ENCODE peak calls at places on chromosomes 13 and 19, in ten cellular contexts. One of them, this sample, is unnamed.

GRCh38 chr13:100434010-100434763 is 154.4 kb downstream of the GGACT start:
- DNase-seq in erythroblast: no peak
- DNase-seq in AML-193: no peak
- DNase-seq in NB4: no peak
- DNase-seq in HEK293T: no peak
- DNase-seq in mucosa of descending colon: no peak
- DNase-seq in foreskin fibroblast: peak; percentile 54
- DNase-seq in NCI-H1417: no peak
- DNase-seq in non-pigmented ciliary epithelial cell: peak; percentile 24
- DNase-seq in sigmoid colon: no peak
- DNase-seq in this sample: no peak

GRCh38 chr19:29665215-29665825 is at the start of gene PLEKHF1:
- DNase-seq in foreskin fibroblast: peak; percentile 80
- DNase-seq in NCI-H1417: peak; percentile 81
- DNase-seq in sigmoid colon: peak; percentile 95
- DNase-seq in non-pigmented ciliary epithelial cell: no peak
- DNase-seq in erythroblast: peak; percentile 90
- DNase-seq in AML-193: peak; percentile 67
- DNase-seq in HEK293T: peak; percentile 91
- DNase-seq in NB4: peak; percentile 81
- DNase-seq in mucosa of descending colon: peak; percentile 94
- DNase-seq in this sample: peak; percentile 96

GRCh38 chr19:30222993-30223865 is 149.0 kb upstream of the ZNF536 start:
- DNase-seq in non-pigmented ciliary epithelial cell: no peak
- DNase-seq in mucosa of descending colon: no peak
- DNase-seq in NB4: no peak
- DNase-seq in erythroblast: no peak
- DNase-seq in sigmoid colon: peak; percentile 48
- DNase-seq in AML-193: no peak
- DNase-seq in HEK293T: no peak
- DNase-seq in NCI-H1417: no peak
- DNase-seq in foreskin fibroblast: no peak
- DNase-seq in this sample: no peak

GRCh38 chr13:25678398-25678797 is 306.6 kb downstream of the ATP8A2 start:
- DNase-seq in non-pigmented ciliary epithelial cell: no peak
- DNase-seq in erythroblast: no peak
- DNase-seq in AML-193: no peak
- DNase-seq in mucosa of descending colon: no peak
- DNase-seq in NCI-H1417: no peak
- DNase-seq in HEK293T: no peak
- DNase-seq in foreskin fibroblast: no peak
- DNase-seq in sigmoid colon: no peak
- DNase-seq in NB4: peak; percentile 8
- DNase-seq in this sample: no peak

GRCh38 chr13:40389081-40389641 is 277.3 kb downstream of the FOXO1 start:
- DNase-seq in NCI-H1417: no peak
- DNase-seq in foreskin fibroblast: no peak
- DNase-seq in erythroblast: no peak
- DNase-seq in non-pigmented ciliary epithelial cell: no peak
- DNase-seq in mucosa of descending colon: no peak
- DNase-seq in HEK293T: no peak
- DNase-seq in AML-193: no peak
- DNase-seq in sigmoid colon: no peak
- DNase-seq in NB4: peak; percentile 66
- DNase-seq in this sample: no peak

GRCh38 chr19:40279120-40279551 is 6.0 kb downstream of the AKT2 start:
- DNase-seq in mucosa of descending colon: peak; percentile 65
- DNase-seq in AML-193: no peak
- DNase-seq in NCI-H1417: no peak
- DNase-seq in foreskin fibroblast: peak; percentile 65
- DNase-seq in non-pigmented ciliary epithelial cell: no peak
- DNase-seq in HEK293T: no peak
- DNase-seq in erythroblast: peak; percentile 10
- DNase-seq in sigmoid colon: peak; percentile 87
- DNase-seq in NB4: no peak
- DNase-seq in this sample: peak; percentile 87

GRCh38 chr19:38228491-38229439 is 4.7 kb upstream of the DPF1 start:
- DNase-seq in HEK293T: no peak
- DNase-seq in erythroblast: no peak
- DNase-seq in AML-193: no peak
- DNase-seq in foreskin fibroblast: no peak
- DNase-seq in NB4: no peak
- DNase-seq in non-pigmented ciliary epithelial cell: no peak
- DNase-seq in sigmoid colon: no peak
- DNase-seq in NCI-H1417: peak; percentile 70
- DNase-seq in mucosa of descending colon: no peak
- DNase-seq in this sample: no peak

GRCh38 chr13:66618702-66619101 is 611.4 kb downstream of the PCDH9 start:
- DNase-seq in NCI-H1417: no peak
- DNase-seq in AML-193: peak; percentile 3
- DNase-seq in NB4: peak; percentile 3
- DNase-seq in mucosa of descending colon: no peak
- DNase-seq in erythroblast: no peak
- DNase-seq in foreskin fibroblast: peak; percentile 23
- DNase-seq in non-pigmented ciliary epithelial cell: peak; percentile 28
- DNase-seq in sigmoid colon: no peak
- DNase-seq in HEK293T: peak; percentile 87
- DNase-seq in this sample: no peak

GRCh38 chr19:362683-363082 is 18.1 kb upstream of the MIER2 start:
- DNase-seq in sigmoid colon: peak; percentile 18
- DNase-seq in HEK293T: no peak
- DNase-seq in AML-193: no peak
- DNase-seq in NCI-H1417: no peak
- DNase-seq in NB4: no peak
- DNase-seq in non-pigmented ciliary epithelial cell: no peak
- DNase-seq in mucosa of descending colon: no peak
- DNase-seq in erythroblast: no peak
- DNase-seq in foreskin fibroblast: no peak
- DNase-seq in this sample: peak; percentile 34

GRCh38 chr13:109761695-109762094 is 24.7 kb downstream of the IRS2 start:
- DNase-seq in HEK293T: no peak
- DNase-seq in foreskin fibroblast: no peak
- DNase-seq in NCI-H1417: no peak
- DNase-seq in erythroblast: no peak
- DNase-seq in sigmoid colon: no peak
- DNase-seq in non-pigmented ciliary epithelial cell: no peak
- DNase-seq in AML-193: no peak
- DNase-seq in mucosa of descending colon: no peak
- DNase-seq in NB4: no peak
- DNase-seq in this sample: no peak

GRCh38 chr13:114258589-114258988 is 22.8 kb upstream of the UPF3A start:
- DNase-seq in HEK293T: no peak
- DNase-seq in NCI-H1417: peak; percentile 29
- DNase-seq in AML-193: no peak
- DNase-seq in NB4: no peak
- DNase-seq in foreskin fibroblast: no peak
- DNase-seq in mucosa of descending colon: no peak
- DNase-seq in erythroblast: no peak
- DNase-seq in non-pigmented ciliary epithelial cell: no peak
- DNase-seq in sigmoid colon: no peak
- DNase-seq in this sample: no peak

GRCh38 chr13:41017153-41017552 is 2.0 kb downstream of the ELF1 start:
- DNase-seq in NB4: peak; percentile 65
- DNase-seq in sigmoid colon: no peak
- DNase-seq in foreskin fibroblast: no peak
- DNase-seq in NCI-H1417: no peak
- DNase-seq in AML-193: peak; percentile 47
- DNase-seq in non-pigmented ciliary epithelial cell: no peak
- DNase-seq in HEK293T: no peak
- DNase-seq in erythroblast: peak; percentile 66
- DNase-seq in mucosa of descending colon: no peak
- DNase-seq in this sample: no peak

GRCh38 chr13:39597828-39598227 is 5.2 kb downstream of the LHFPL6 start:
- DNase-seq in non-pigmented ciliary epithelial cell: no peak
- DNase-seq in NB4: no peak
- DNase-seq in erythroblast: no peak
- DNase-seq in foreskin fibroblast: peak; percentile 59
- DNase-seq in NCI-H1417: no peak
- DNase-seq in AML-193: no peak
- DNase-seq in mucosa of descending colon: no peak
- DNase-seq in sigmoid colon: no peak
- DNase-seq in HEK293T: no peak
- DNase-seq in this sample: no peak

GRCh38 chr13:33348366-33348765 is 62.8 kb upstream of the STARD13 start:
- DNase-seq in HEK293T: no peak
- DNase-seq in erythroblast: no peak
- DNase-seq in NCI-H1417: no peak
- DNase-seq in AML-193: no peak
- DNase-seq in non-pigmented ciliary epithelial cell: no peak
- DNase-seq in mucosa of descending colon: no peak
- DNase-seq in sigmoid colon: no peak
- DNase-seq in NB4: no peak
- DNase-seq in foreskin fibroblast: no peak
- DNase-seq in this sample: no peak

GRCh38 chr19:35045667-35046300 is 4.3 kb downstream of the HPN start:
- DNase-seq in AML-193: peak; percentile 70
- DNase-seq in NCI-H1417: no peak
- DNase-seq in HEK293T: peak; percentile 40
- DNase-seq in mucosa of descending colon: peak; percentile 39
- DNase-seq in erythroblast: no peak
- DNase-seq in sigmoid colon: no peak
- DNase-seq in foreskin fibroblast: no peak
- DNase-seq in non-pigmented ciliary epithelial cell: no peak
- DNase-seq in NB4: peak; percentile 62
- DNase-seq in this sample: no peak

GRCh38 chr13:46615888-46616531 is 63.0 kb downstream of the LRCH1 start:
- DNase-seq in NCI-H1417: no peak
- DNase-seq in AML-193: no peak
- DNase-seq in sigmoid colon: no peak
- DNase-seq in HEK293T: no peak
- DNase-seq in non-pigmented ciliary epithelial cell: no peak
- DNase-seq in foreskin fibroblast: no peak
- DNase-seq in NB4: no peak
- DNase-seq in mucosa of descending colon: no peak
- DNase-seq in erythroblast: no peak
- DNase-seq in this sample: no peak

GRCh38 chr19:11299946-11300810 is 4.2 kb downstream of the TSPAN16 start:
- DNase-seq in NCI-H1417: no peak
- DNase-seq in AML-193: no peak
- DNase-seq in foreskin fibroblast: no peak
- DNase-seq in mucosa of descending colon: no peak
- DNase-seq in erythroblast: no peak
- DNase-seq in sigmoid colon: no peak
- DNase-seq in HEK293T: no peak
- DNase-seq in non-pigmented ciliary epithelial cell: no peak
- DNase-seq in NB4: no peak
- DNase-seq in this sample: no peak

GRCh38 chr19:3725640-3726310 is 17.6 kb downstream of the TJP3 start:
- DNase-seq in non-pigmented ciliary epithelial cell: no peak
- DNase-seq in mucosa of descending colon: peak; percentile 91
- DNase-seq in foreskin fibroblast: no peak
- DNase-seq in NCI-H1417: peak; percentile 82
- DNase-seq in sigmoid colon: no peak
- DNase-seq in NB4: no peak
- DNase-seq in erythroblast: no peak
- DNase-seq in HEK293T: no peak
- DNase-seq in AML-193: no peak
- DNase-seq in this sample: no peak

GRCh38 chr19:43700368-43701015 is 15.4 kb upstream of the IRGC start:
- DNase-seq in HEK293T: no peak
- DNase-seq in AML-193: no peak
- DNase-seq in foreskin fibroblast: peak; percentile 60
- DNase-seq in mucosa of descending colon: peak; percentile 57
- DNase-seq in non-pigmented ciliary epithelial cell: peak; percentile 45
- DNase-seq in sigmoid colon: peak; percentile 75
- DNase-seq in NB4: peak; percentile 49
- DNase-seq in erythroblast: no peak
- DNase-seq in NCI-H1417: no peak
- DNase-seq in this sample: peak; percentile 88

GRCh38 chr19:58573658-58574164 is 576 bp upstream of the MZF1 start:
- DNase-seq in sigmoid colon: no peak
- DNase-seq in NCI-H1417: no peak
- DNase-seq in mucosa of descending colon: no peak
- DNase-seq in foreskin fibroblast: no peak
- DNase-seq in non-pigmented ciliary epithelial cell: no peak
- DNase-seq in erythroblast: no peak
- DNase-seq in HEK293T: no peak
- DNase-seq in AML-193: no peak
- DNase-seq in NB4: no peak
- DNase-seq in this sample: no peak

This sample was measured in posterior vena cava.